ENCODE peak calls at places on chromosomes 5 and 9, in six cellular contexts. F is uterus, B is pancreas, G is ovary, K is AG10803, S is dorsolateral prefrontal cortex. T is an unnamed sample.

GRCh38 chr9:130128782-130129424 is 43.3 kb upstream of the NCS1 start:
- DNase-seq in F (no peak), B (no peak), G (no peak), K (peak), S (peak), T (peak)

GRCh38 chr5:21219255-21219654 is 1231.3 kb upstream of the CDH18 start:
- DNase-seq in F (no peak), B (no peak), G (no peak), K (no peak), S (no peak), T (peak)

GRCh38 chr9:14189578-14189977 is 124.4 kb downstream of the NFIB start:
- DNase-seq in F (no peak), B (no peak), G (no peak), K (no peak), S (no peak), T (no peak)

GRCh38 chr5:181114844-181115778 is 15.9 kb downstream of the OR2V1 start:
- DNase-seq in F (no peak), B (no peak), G (no peak), K (peak), S (no peak), T (peak)

GRCh38 chr5:11878846-11879245 is 25.4 kb downstream of the CTNND2 start:
- DNase-seq in F (no peak), B (no peak), G (no peak), K (no peak), S (peak), T (no peak)

GRCh38 chr5:133861161-133861737 is 107.2 kb downstream of the C5orf15 start:
- DNase-seq in F (no peak), B (no peak), G (no peak), K (no peak), S (no peak), T (no peak)

GRCh38 chr5:10288600-10289213 is 19.0 kb downstream of the CMBL start:
- DNase-seq in F (no peak), B (peak), G (peak), K (no peak), S (peak), T (no peak)

GRCh38 chr5:181133610-181134231 is 2.8 kb upstream of the OR2V1 start:
- DNase-seq in F (peak), B (no peak), G (no peak), K (peak), S (no peak), T (peak)

GRCh38 chr9:87684627-87685204 is 41.2 kb upstream of the CTSL start:
- DNase-seq in F (peak), B (peak), G (peak), K (peak), S (no peak), T (peak)

GRCh38 chr5:98368141-98368540 is 405.3 kb upstream of the RGMB start:
- DNase-seq in F (no peak), B (no peak), G (no peak), K (no peak), S (no peak), T (no peak)

GRCh38 chr9:6899274-6899673 is 141.5 kb downstream of the KDM4C start:
- DNase-seq in F (no peak), B (no peak), G (no peak), K (no peak), S (no peak), T (no peak)

GRCh38 chr9:127567119-127567897 is 44.8 kb upstream of the STXBP1 start:
- DNase-seq in F (peak), B (peak), G (peak), K (peak), S (no peak), T (peak)

GRCh38 chr5:54062958-54063357 is 247.4 kb downstream of the ARL15 start:
- DNase-seq in F (no peak), B (no peak), G (no peak), K (peak), S (no peak), T (peak)

GRCh38 chr5:375336-375920 is 53.9 kb downstream of the AHRR start:
- DNase-seq in F (no peak), B (peak), G (no peak), K (no peak), S (no peak), T (no peak)

GRCh38 chr5:103499236-103499635 is 63.4 kb downstream of the NUDT12 start:
- DNase-seq in F (no peak), B (no peak), G (no peak), K (no peak), S (no peak), T (no peak)

GRCh38 chr5:79093762-79094161 is 17.8 kb upstream of the BHMT start:
- DNase-seq in F (no peak), B (no peak), G (no peak), K (no peak), S (no peak), T (no peak)

GRCh38 chr5:1050449-1051365 is 42.1 kb downstream of the NKD2 start:
- DNase-seq in F (no peak), B (no peak), G (peak), K (no peak), S (no peak), T (no peak)

GRCh38 chr9:130997925-130998595 is 10.9 kb upstream of the LAMC3 start:
- DNase-seq in F (no peak), B (peak), G (no peak), K (peak), S (peak), T (peak)

GRCh38 chr5:9544502-9545300 is 1.2 kb downstream of the SEMA5A start:
- DNase-seq in F (peak), B (peak), G (peak), K (peak), S (peak), T (peak)

GRCh38 chr5:172313877-172314276 is 30.3 kb upstream of the UBTD2 start:
- DNase-seq in F (no peak), B (no peak), G (no peak), K (no peak), S (no peak), T (no peak)

GRCh38 chr5:143041461-143041860 is 271.3 kb downstream of the ARHGAP26 start:
- DNase-seq in F (no peak), B (no peak), G (no peak), K (no peak), S (no peak), T (no peak)

GRCh38 chr9:115531410-115532130 is 413.6 kb upstream of the TNC start:
- DNase-seq in F (no peak), B (no peak), G (no peak), K (peak), S (no peak), T (peak)

GRCh38 chr5:20572560-20572959 is 584.6 kb upstream of the CDH18 start:
- DNase-seq in F (no peak), B (no peak), G (no peak), K (no peak), S (no peak), T (peak)

GRCh38 chr9:88065609-88066008 is 72.7 kb downstream of the SPATA31C2 start:
- DNase-seq in F (no peak), B (peak), G (no peak), K (no peak), S (no peak), T (no peak)

GRCh38 chr5:12965804-12966203 is 978.7 kb downstream of the DNAH5 start:
- DNase-seq in F (no peak), B (no peak), G (no peak), K (no peak), S (no peak), T (no peak)
- TF ChIP-seq CTCF in F (no peak), B (no peak), G (no peak), K (no peak), S (no peak), T (no peak)

GRCh38 chr5:18985397-18985796 is 1002.6 kb downstream of the CDH18 start:
- DNase-seq in F (no peak), B (no peak), G (no peak), K (no peak), S (no peak), T (no peak)
- TF ChIP-seq CTCF in F (no peak), B (no peak), G (no peak), K (no peak), S (no peak), T (no peak)

GRCh38 chr9:95498641-95499040 is 18.1 kb downstream of the PTCH1 start:
- DNase-seq in F (no peak), B (no peak), G (no peak), K (no peak), S (no peak), T (peak)
- TF ChIP-seq CTCF in F (no peak), B (no peak), G (no peak), K (no peak), S (no peak), T (no peak)

GRCh38 chr5:139392678-139393496 is 2.0 kb downstream of the PROB1 start:
- DNase-seq in F (no peak), B (peak), G (no peak), K (no peak), S (no peak), T (no peak)

GRCh38 chr5:139395844-139396640 is 1.1 kb upstream of the PROB1 start:
- DNase-seq in F (no peak), B (peak), G (no peak), K (no peak), S (no peak), T (no peak)

GRCh38 chr5:139394654-139395566 is at the start of gene PROB1:
- DNase-seq in F (no peak), B (peak), G (no peak), K (no peak), S (no peak), T (no peak)

GRCh38 chr5:139393497-139394122 is 1.3 kb downstream of the PROB1 start:
- DNase-seq in F (no peak), B (no peak), G (no peak), K (no peak), S (no peak), T (no peak)

GRCh38 chr5:139394123-139394653 is 716 bp downstream of the PROB1 start:
- DNase-seq in F (peak), B (peak), G (no peak), K (no peak), S (no peak), T (peak)
- TF ChIP-seq CTCF in F (no peak), B (peak), G (no peak), K (peak), S (peak), T (peak)

DNA sequence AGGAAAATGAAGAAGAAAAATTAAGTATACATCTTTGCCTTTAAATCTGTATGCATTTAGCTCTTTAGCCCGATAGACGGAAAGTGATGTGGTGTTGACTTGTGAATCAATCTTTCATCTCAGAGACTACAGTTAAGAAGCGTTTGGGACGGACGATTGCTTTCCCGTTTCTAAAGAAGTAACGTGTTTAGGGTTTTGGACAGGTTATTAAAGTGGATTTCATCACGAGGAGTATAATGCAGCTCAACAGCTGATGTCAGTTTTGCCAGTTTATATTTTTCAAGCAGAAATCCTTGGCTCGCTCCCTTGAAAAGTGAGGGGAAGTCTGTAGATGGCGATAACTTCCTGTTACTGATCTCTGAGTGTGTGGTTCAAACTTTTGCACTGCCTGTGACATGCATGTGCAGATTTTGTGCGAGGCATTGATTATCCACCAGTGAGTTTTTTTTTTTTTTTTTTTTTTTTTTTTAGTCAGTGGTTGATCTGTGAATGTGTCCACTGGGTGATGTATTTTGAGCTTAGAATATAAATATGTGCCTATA is 1.1 kb downstream of the ADCY2 start:
- DNase-seq in F (no peak), B (no peak), G (no peak), K (no peak), S (no peak), T (no peak)
- TF ChIP-seq CTCF in F (peak), B (no peak), G (no peak), K (no peak), S (peak), T (no peak)

GRCh38 chr9:69797680-69798079 is 22.9 kb upstream of the CFAP95 start:
- DNase-seq in F (no peak), B (no peak), G (no peak), K (no peak), S (no peak), T (no peak)
- TF ChIP-seq CTCF in F (no peak), B (no peak), G (no peak), K (no peak), S (no peak), T (no peak)

GRCh38 chr5:110631236-110631635 is 95.2 kb downstream of the TMEM232 start:
- DNase-seq in F (no peak), B (no peak), G (no peak), K (no peak), S (no peak), T (no peak)

GRCh38 chr5:110630350-110630749 is 96.1 kb downstream of the TMEM232 start:
- DNase-seq in F (no peak), B (no peak), G (no peak), K (no peak), S (no peak), T (no peak)

GRCh38 chr5:110623875-110624274 is 102.6 kb downstream of the TMEM232 start:
- DNase-seq in F (no peak), B (no peak), G (no peak), K (peak), S (no peak), T (no peak)

DNA sequence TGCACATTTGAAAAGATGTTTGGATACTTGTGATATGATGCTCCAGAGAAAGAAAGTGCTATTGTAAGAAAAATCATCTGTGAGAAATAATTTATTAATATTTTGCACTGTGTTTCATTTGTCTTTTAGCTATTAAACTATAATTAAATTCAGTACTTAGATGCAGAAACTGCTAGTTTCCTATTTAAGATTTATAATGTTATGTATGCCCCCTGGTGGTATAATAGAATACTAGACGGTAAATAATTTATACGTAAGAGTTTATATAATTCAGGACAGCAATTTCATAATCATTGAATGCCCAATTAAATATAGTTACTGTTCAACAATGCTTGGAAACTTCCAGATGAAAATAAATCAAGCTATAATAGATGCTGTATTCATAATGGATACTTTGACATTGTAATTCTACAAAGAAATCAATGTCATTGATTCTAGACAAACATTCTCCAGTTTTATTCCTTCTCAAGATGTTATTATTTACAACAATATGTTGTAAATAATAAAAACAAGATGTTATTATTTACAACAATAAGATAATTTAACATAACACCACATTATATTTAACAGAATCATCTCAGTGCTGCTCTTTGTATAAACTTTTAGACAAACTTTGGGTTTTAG is 101.0 kb downstream of the TMEM232 start:
- DNase-seq in F (no peak), B (no peak), G (no peak), K (peak), S (no peak), T (peak)
- TF ChIP-seq CTCF in F (peak), B (peak), G (no peak), K (peak), S (peak), T (peak)

DNA sequence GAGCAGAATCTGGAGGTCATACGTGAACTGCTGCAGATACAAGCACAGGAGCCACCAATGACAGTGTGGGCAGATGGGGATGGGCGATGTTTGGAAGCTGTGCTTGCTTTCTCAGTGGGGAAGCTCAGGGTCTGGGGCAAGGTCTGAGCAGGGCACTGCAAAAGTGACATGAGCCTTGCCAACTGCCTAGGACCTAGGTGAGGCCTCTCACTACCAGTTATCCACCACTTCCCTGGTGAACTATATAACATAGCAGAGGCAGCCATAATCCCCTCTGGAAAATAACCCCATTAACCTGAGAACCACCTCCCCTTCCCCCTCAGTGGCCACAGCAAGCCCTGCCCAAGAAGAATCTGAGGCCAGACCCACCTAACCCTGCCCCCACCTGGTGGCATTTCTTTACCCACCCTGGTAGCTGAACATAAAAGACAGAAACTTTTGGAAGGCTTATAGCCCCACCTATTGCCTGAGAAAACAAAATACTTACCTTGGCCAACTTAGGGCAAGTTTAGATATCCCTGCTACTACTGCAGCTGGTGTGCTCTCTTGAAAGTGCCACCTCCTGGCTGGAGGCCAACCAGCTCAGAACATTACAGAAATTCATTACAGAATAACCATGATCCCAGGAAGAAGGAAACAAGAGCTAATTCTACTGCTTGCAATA is 18.8 kb upstream of the SPEF2 start:
- DNase-seq in F (no peak), B (peak), G (no peak), K (no peak), S (no peak), T (peak)
- TF ChIP-seq CTCF in F (no peak), B (no peak), G (no peak), K (no peak), S (no peak), T (peak)

GRCh38 chr5:178120661-178121357 is 7.5 kb downstream of the N4BP3 start:
- DNase-seq in F (peak), B (peak), G (peak), K (peak), S (peak), T (peak)
- TF ChIP-seq CTCF in F (no peak), B (peak), G (no peak), K (peak), S (peak), T (peak)

GRCh38 chr9:21153688-21154608 is 12.3 kb upstream of the IFNW1 start:
- DNase-seq in F (no peak), B (no peak), G (no peak), K (no peak), S (peak), T (no peak)
- TF ChIP-seq CTCF in F (no peak), B (no peak), G (no peak), K (no peak), S (no peak), T (no peak)